ENCODE peak calls at places on chromosomes 16 and 17, in eight cellular contexts. T is heart left ventricle, F is AG04449, Z is gastrocnemius medialis, J is natural killer cell, D is fibroblast of villous mesenchyme, O is fibroblast of mammary gland, Y is progenitor cell of endocrine pancreas. L is an unnamed sample.

GRCh38 chr17:45273551-45273957 is 11.7 kb upstream of the SPATA32 start:
- DNase-seq in Z (no peak), T (no peak), Y (no peak), J (no peak), O (peak; percentile 76), D (no peak), F (no peak), L (no peak)

GRCh38 chr16:30511509-30511908 is 14.9 kb downstream of the ZNF768 start:
- DNase-seq in J (no peak), F (no peak), T (no peak), Y (no peak), D (no peak), Z (no peak), O (no peak), L (no peak)

GRCh38 chr16:87715658-87716057 is 50.1 kb downstream of the KLHDC4 start:
- DNase-seq in Y (no peak), T (no peak), Z (no peak), O (peak; percentile 14), J (no peak), D (no peak), F (no peak), L (no peak)

GRCh38 chr16:17072104-17072503 is 398.7 kb downstream of the XYLT1 start:
- DNase-seq in Y (no peak), D (no peak), F (no peak), O (peak; percentile 25), T (no peak), Z (no peak), J (no peak), L (no peak)

GRCh38 chr17:67779098-67779672 is 46.1 kb upstream of the BPTF start:
- DNase-seq in O (peak; percentile 92), F (peak; percentile 16), D (peak; percentile 84), T (peak; percentile 63), Z (no peak), Y (no peak), J (no peak), L (peak; percentile 59)

GRCh38 chr17:59284317-59284716 is 47.1 kb upstream of the YPEL2 start:
- DNase-seq in Z (no peak), J (no peak), D (no peak), F (no peak), O (no peak), Y (no peak), T (no peak), L (no peak)

GRCh38 chr17:83200231-83200699 is 120.9 kb downstream of the METRNL start:
- DNase-seq in D (no peak), O (peak; percentile 71), Y (no peak), T (peak; percentile 86), J (peak; percentile 84), F (no peak), Z (peak; percentile 70), L (peak; percentile 14)

GRCh38 chr16:3187798-3188674 is at the start of gene OR1F1:
- DNase-seq in D (peak; percentile 36), J (no peak), Z (no peak), F (peak; percentile 44), Y (no peak), T (no peak), O (peak; percentile 73), L (peak; percentile 45)

GRCh38 chr17:50352072-50352692 is 6.3 kb downstream of the XYLT2 start:
- DNase-seq in J (no peak), Y (no peak), T (peak; percentile 70), F (no peak), Z (peak; percentile 21), O (no peak), D (no peak), L (no peak)

GRCh38 chr17:20154601-20155000 is 145.4 kb downstream of the SPECC1 start:
- DNase-seq in D (no peak), J (no peak), F (no peak), Y (no peak), T (no peak), Z (no peak), O (no peak), L (no peak)

GRCh38 chr17:78400581-78401240 is 22.3 kb downstream of the PGS1 start:
- DNase-seq in T (no peak), D (no peak), O (no peak), F (no peak), Y (no peak), J (no peak), Z (no peak), L (no peak)

GRCh38 chr17:80732268-80732667 is 187.6 kb downstream of the RPTOR start:
- DNase-seq in J (no peak), Z (no peak), T (no peak), Y (no peak), O (peak; percentile 88), F (peak; percentile 47), D (peak; percentile 61), L (no peak)

GRCh38 chr16:76195648-76196047 is 81.6 kb upstream of the CNTNAP4 start:
- DNase-seq in Z (no peak), O (no peak), D (no peak), F (no peak), Y (no peak), J (no peak), T (no peak), L (no peak)

GRCh38 chr17:36120221-36120620 is 16.6 kb downstream of the CCL4 start:
- DNase-seq in Y (no peak), J (no peak), T (no peak), D (no peak), F (no peak), Z (no peak), O (no peak), L (no peak)

GRCh38 chr16:57305159-57305811 is 20.8 kb upstream of the PLLP start:
- DNase-seq in Y (no peak), F (no peak), Z (peak; percentile 29), O (no peak), D (no peak), T (no peak), J (no peak), L (no peak)

GRCh38 chr17:47877368-47878034 is 18.5 kb upstream of the SP2 start:
- DNase-seq in J (no peak), Y (no peak), Z (no peak), D (peak; percentile 50), T (no peak), O (no peak), F (no peak), L (no peak)

GRCh38 chr17:47879028-47879585 is 16.9 kb upstream of the SP2 start:
- DNase-seq in O (peak; percentile 68), T (no peak), D (peak; percentile 25), F (no peak), Y (no peak), Z (no peak), J (no peak), L (no peak)

GRCh38 chr17:47878203-47879027 is 17.6 kb upstream of the SP2 start:
- DNase-seq in F (no peak), D (no peak), Z (no peak), Y (no peak), O (no peak), T (no peak), J (no peak), L (no peak)

GRCh38 chr17:47882247-47882646 is 13.8 kb upstream of the SP2 start:
- DNase-seq in Y (no peak), F (no peak), D (peak; percentile 75), J (no peak), O (peak; percentile 54), Z (no peak), T (no peak), L (no peak)

GRCh38 chr17:47879776-47880452 is 16.1 kb upstream of the SP2 start:
- DNase-seq in Y (no peak), F (no peak), D (no peak), T (no peak), Z (no peak), J (no peak), O (no peak), L (no peak)
- TF ChIP-seq CTCF in Y (no peak), F (no peak), D (no peak), T (no peak), Z (no peak), J (no peak), O (no peak), L (no peak)

DNA sequence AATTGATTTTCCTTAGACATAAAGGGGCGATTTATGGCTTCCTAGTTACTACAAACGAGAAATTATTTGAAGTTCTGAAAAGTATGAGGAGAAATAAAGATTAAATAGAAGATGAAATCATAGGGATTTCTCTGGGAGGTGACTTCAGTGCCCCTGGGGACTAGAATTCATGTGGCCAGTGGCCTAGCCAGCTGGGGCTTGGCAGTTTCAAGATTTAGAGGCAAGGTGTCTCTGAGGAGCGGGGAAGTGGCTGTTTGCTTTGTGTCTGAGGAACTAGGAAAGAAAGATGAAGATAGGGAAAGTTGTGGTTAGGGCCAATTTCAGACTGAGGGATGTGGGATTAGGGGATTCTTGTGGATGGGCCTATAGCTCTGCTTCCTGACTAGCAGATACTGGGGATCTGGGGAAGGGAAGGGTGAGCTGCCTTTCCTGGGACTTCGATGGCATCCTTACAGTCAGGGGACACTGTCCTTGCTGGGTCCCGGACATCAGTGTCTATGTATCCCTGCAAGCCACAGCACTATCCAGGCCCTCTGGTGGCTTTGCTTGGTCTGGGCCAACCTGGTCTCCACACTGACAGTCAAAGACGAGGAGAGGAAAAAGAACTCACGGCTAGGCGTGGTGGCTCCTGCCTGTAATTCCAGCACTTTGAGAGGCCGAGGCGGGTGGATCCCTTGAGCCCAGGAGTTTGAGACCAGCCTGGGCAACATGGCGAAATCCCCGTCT is 22.4 kb upstream of the MEOX1 start:
- DNase-seq in F (no peak), D (no peak), T (no peak), Y (no peak), Z (no peak), O (no peak), J (no peak), L (no peak)
- TF ChIP-seq CTCF in F (no peak), D (no peak), T (no peak), Y (no peak), Z (no peak), O (no peak), J (no peak), L (no peak)

GRCh38 chr17:82128287-82128686 is 30.3 kb upstream of the FASN start:
- DNase-seq in T (no peak), F (no peak), O (no peak), J (no peak), Y (no peak), Z (no peak), D (no peak), L (no peak)

GRCh38 chr17:82127704-82128103 is 29.7 kb upstream of the FASN start:
- DNase-seq in Y (no peak), F (no peak), T (no peak), Z (no peak), D (no peak), O (no peak), J (no peak), L (peak; percentile 50)

GRCh38 chr17:82127315-82127595 is 29.2 kb upstream of the FASN start:
- DNase-seq in J (no peak), T (no peak), O (no peak), F (no peak), Z (no peak), Y (no peak), D (no peak), L (no peak)

GRCh38 chr17:82126479-82127314 is 28.7 kb upstream of the FASN start:
- DNase-seq in Z (no peak), D (no peak), T (no peak), Y (no peak), F (no peak), O (no peak), J (no peak), L (no peak)

GRCh38 chr17:82129095-82129494 is 31.1 kb upstream of the FASN start:
- DNase-seq in J (no peak), F (no peak), O (no peak), Y (no peak), D (no peak), T (no peak), Z (no peak), L (no peak)
- TF ChIP-seq CTCF in J (no peak), F (peak; percentile 1), O (peak; percentile 27), Y (no peak), D (peak; percentile 27), T (no peak), Z (no peak), L (no peak)

GRCh38 chr17:51585514-51586104 is 325.3 kb downstream of the UTP18 start:
- DNase-seq in T (no peak), D (no peak), Z (peak; percentile 12), F (no peak), Y (peak; percentile 16), J (no peak), O (no peak), L (peak; percentile 40)
- TF ChIP-seq CTCF in T (peak; percentile 30), D (no peak), Z (peak; percentile 38), F (no peak), Y (peak; percentile 68), J (no peak), O (no peak), L (peak; percentile 30)